ENCODE peak calls at places on chromosomes 4 and X, in eight cellular contexts. U, I, C, Z, Q, V, X and E are unnamed samples.

GRCh38 chr4:101200561-101200960 is 146.8 kb downstream of the PPP3CA start:
- DNase-seq in U (peak; percentile 89), I (no peak), C (no peak), Z (no peak), Q (no peak), V (peak; percentile 61), X (no peak), E (no peak)

GRCh38 chr4:141801558-141801957 is 165.2 kb downstream of the IL15 start:
- DNase-seq in U (no peak), I (no peak), C (no peak), Z (no peak), Q (no peak), V (no peak), X (no peak), E (no peak)

GRCh38 chrX:21375795-21376069 is 1.5 kb downstream of the CNKSR2 start:
- DNase-seq in U (peak; percentile 39), I (no peak), C (no peak), Z (no peak), Q (no peak), V (no peak), X (no peak), E (no peak)

GRCh38 chrX:10259716-10260115 is 102.9 kb downstream of the CLCN4 start:
- DNase-seq in U (no peak), I (no peak), C (no peak), Z (no peak), Q (no peak), V (no peak), X (no peak), E (no peak)

GRCh38 chr4:69936566-69936965 is 5.7 kb downstream of the CSN1S1 start:
- DNase-seq in U (no peak), I (no peak), C (no peak), Z (no peak), Q (no peak), V (no peak), X (no peak), E (no peak)

GRCh38 chr4:15961778-15962510 is 1.0 kb downstream of the FGFBP2 start:
- DNase-seq in U (no peak), I (no peak), C (no peak), Z (peak; percentile 38), Q (no peak), V (no peak), X (no peak), E (no peak)

GRCh38 chr4:129254526-129254925 is 158.6 kb downstream of the C4orf33 start:
- DNase-seq in U (no peak), I (no peak), C (no peak), Z (no peak), Q (no peak), V (no peak), X (no peak), E (no peak)

GRCh38 chrX:49878128-49878833 is 1.0 kb upstream of the USP27X start:
- DNase-seq in U (no peak), I (peak; percentile 74), C (no peak), Z (no peak), Q (no peak), V (no peak), X (no peak), E (no peak)

GRCh38 chr4:27692098-27692679 is 831.5 kb downstream of the STIM2 start:
- DNase-seq in U (peak; percentile 27), I (no peak), C (no peak), Z (no peak), Q (no peak), V (peak; percentile 70), X (no peak), E (peak; percentile 49)

GRCh38 chr4:144399927-144400326 is 246.0 kb upstream of the HHIP start:
- DNase-seq in U (peak; percentile 80), I (no peak), C (no peak), Z (no peak), Q (no peak), V (peak; percentile 71), X (peak; percentile 64), E (no peak)

GRCh38 chrX:108246304-108246954 is 154.9 kb downstream of the ATG4A start:
- DNase-seq in U (no peak), I (no peak), C (no peak), Z (no peak), Q (no peak), V (no peak), X (no peak), E (no peak)

GRCh38 chr4:137644201-137644600 is 111.9 kb upstream of the PCDH18 start:
- DNase-seq in U (no peak), I (no peak), C (no peak), Z (no peak), Q (no peak), V (no peak), X (no peak), E (no peak)

GRCh38 chr4:187127456-187127855 is 403.8 kb upstream of the FAT1 start:
- DNase-seq in U (no peak), I (no peak), C (no peak), Z (no peak), Q (no peak), V (no peak), X (no peak), E (no peak)

GRCh38 chr4:85478576-85478975 is 3.6 kb downstream of the ARHGAP24 start:
- DNase-seq in U (no peak), I (no peak), C (no peak), Z (no peak), Q (no peak), V (no peak), X (no peak), E (no peak)

GRCh38 chr4:141375855-141376254 is 155.2 kb downstream of the ZNF330 start:
- DNase-seq in U (peak; percentile 87), I (no peak), C (no peak), Z (no peak), Q (no peak), V (peak; percentile 59), X (peak; percentile 69), E (no peak)

GRCh38 chr4:80188457-80188800 is 8.9 kb upstream of the PRDM8 start:
- DNase-seq in U (no peak), I (no peak), C (no peak), Z (no peak), Q (no peak), V (no peak), X (no peak), E (no peak)

GRCh38 chrX:56232221-56233082 is at the start of gene KLF8:
- DNase-seq in U (no peak), I (peak; percentile 83), C (peak; percentile 55), Z (peak; percentile 12), Q (peak; percentile 44), V (peak; percentile 7), X (no peak), E (no peak)

GRCh38 chr4:147689062-147689461 is 5.1 kb upstream of the PRMT9 start:
- DNase-seq in U (no peak), I (no peak), C (no peak), Z (no peak), Q (no peak), V (no peak), X (no peak), E (no peak)

GRCh38 chr4:133270021-133270570 is 121.0 kb downstream of the PCDH10 start:
- DNase-seq in U (no peak), I (no peak), C (no peak), Z (no peak), Q (no peak), V (no peak), X (no peak), E (no peak)

GRCh38 chr4:140252144-140252741 is 98.3 kb upstream of the MAML3 start:
- DNase-seq in U (peak; percentile 47), I (peak; percentile 72), C (no peak), Z (peak; percentile 10), Q (peak; percentile 31), V (peak; percentile 48), X (no peak), E (peak; percentile 43)

GRCh38 chrX:54496936-54497335 is 902 bp upstream of the FGD1 start:
- DNase-seq in U (no peak), I (no peak), C (no peak), Z (no peak), Q (no peak), V (no peak), X (no peak), E (no peak)

GRCh38 chr4:47465008-47465407 is 1.5 kb upstream of the COMMD8 start:
- DNase-seq in U (no peak), I (no peak), C (no peak), Z (no peak), Q (no peak), V (no peak), X (no peak), E (no peak)
- H3K4me3 ChIP-seq in U (no peak overlapping the region), I (no peak overlapping the region), C (no peak overlapping the region), Z (no peak overlapping the region), Q (no peak overlapping the region), V (no peak overlapping the region), X (no peak overlapping the region), E (no peak overlapping the region)

DNA sequence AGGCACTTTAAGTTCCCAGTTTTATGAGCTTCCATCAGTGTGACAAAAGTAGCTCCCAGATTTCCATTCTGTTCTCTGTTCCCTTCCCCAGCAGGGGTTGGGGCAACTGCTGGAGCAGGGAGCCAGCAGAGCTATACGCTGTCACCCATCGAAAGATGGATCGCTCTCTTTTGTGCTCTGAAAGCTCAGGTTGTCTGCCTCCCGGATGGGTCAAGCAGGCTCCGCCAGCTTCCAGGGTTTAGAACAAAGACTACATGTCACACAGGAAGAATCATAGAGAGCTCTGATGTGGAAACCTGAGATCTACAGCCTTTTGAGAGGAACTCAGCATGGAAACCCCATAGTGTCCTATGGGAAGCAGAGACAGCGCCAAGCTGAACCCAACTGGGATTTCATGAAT is 205.4 kb downstream of the HS3ST1 start:
- DNase-seq in U (no peak), I (no peak), C (no peak), Z (no peak), Q (no peak), V (no peak), X (no peak), E (no peak)
- H3K9me3 ChIP-seq in U (no peaks in the 10 kb centered on the region), I (no peaks in the 10 kb centered on the region), C (no peaks in the 10 kb centered on the region), Z (no peaks in the 10 kb centered on the region), Q (no peaks in the 10 kb centered on the region), V (peaks cover 55% of the 10 kb centered on the region), X (no peaks in the 10 kb centered on the region), E (no peaks in the 10 kb centered on the region)

DNA sequence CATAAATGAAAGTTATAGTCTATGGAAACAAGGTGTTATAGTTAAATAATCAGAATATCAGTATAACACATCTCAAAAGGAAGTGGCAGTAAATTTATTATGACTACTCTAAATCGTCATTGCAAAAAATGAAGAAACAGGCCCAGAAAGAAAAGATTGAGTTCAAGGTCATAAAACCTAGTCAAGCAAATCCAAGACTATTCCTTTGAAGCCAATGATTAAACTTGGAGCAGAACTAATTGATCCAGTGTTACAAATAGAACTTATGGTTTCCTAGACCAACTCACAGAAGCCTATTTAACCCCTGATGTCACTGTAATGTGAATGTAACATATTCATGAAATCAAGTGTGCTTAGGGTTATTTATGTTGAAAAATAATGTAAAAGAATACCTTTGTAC is 1.9 kb downstream of the FAM199X start:
- DNase-seq in U (no peak), I (no peak), C (no peak), Z (no peak), Q (no peak), V (no peak), X (no peak), E (no peak)
- H3K4me3 ChIP-seq in U (peak overlapping the region; percentile 84), I (peak overlapping the region; percentile 62), C (peak overlapping the region; percentile 92), Z (no peak overlapping the region), Q (peak overlapping the region; percentile 72), V (peak overlapping the region; percentile 67), X (no peak overlapping the region), E (peak overlapping the region; percentile 84)

DNA sequence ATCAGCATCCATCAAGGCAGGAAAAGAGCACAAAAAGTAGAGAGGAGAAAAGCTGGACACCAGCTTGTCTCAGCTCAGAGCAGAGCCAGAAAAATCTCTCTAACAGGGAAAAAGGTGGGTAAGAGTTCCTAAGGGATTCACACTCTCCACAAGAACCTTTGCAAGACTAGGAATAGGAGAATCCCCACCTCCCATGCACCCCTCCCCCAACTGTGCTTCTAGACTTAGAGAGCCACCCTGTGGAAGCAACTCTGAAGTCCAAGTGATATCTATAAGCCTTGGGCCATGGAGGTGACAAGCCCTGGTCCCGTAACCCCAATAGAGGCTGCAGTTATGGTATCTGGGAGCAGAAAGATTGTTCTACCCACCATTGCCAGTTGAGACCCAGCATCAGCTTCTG is 267.6 kb upstream of the MTMR8 start:
- DNase-seq in U (no peak), I (no peak), C (no peak), Z (no peak), Q (no peak), V (no peak), X (no peak), E (no peak)
- H3K9me3 ChIP-seq in U (no peaks in the 10 kb centered on the region), I (no peaks in the 10 kb centered on the region), C (peaks cover 22% of the 10 kb centered on the region), Z (no peaks in the 10 kb centered on the region), Q (peaks cover 18% of the 10 kb centered on the region), V (peaks cover 20% of the 10 kb centered on the region), X (no peaks in the 10 kb centered on the region), E (no peaks in the 10 kb centered on the region)